ENCODE peak calls at places on chromosomes 2 and 18, in seven cellular contexts. One of them, this sample, is unnamed.

GRCh38 chr2:69716555-69717120 is 25.3 kb upstream of the ANXA4 start:
- DNase-seq in AML-193: no peak
- DNase-seq in GM23248: peak; percentile 75
- DNase-seq in neuronal stem cell: no peak
- DNase-seq in hippocampal formation: no peak
- DNase-seq in GM12891: no peak
- DNase-seq in fibroblast of mammary gland: peak; percentile 63
- DNase-seq in this sample: peak; percentile 27

GRCh38 chr18:72720116-72720515 is 147.7 kb downstream of the NETO1 start:
- DNase-seq in AML-193: no peak
- DNase-seq in fibroblast of mammary gland: no peak
- DNase-seq in GM12891: no peak
- DNase-seq in GM23248: no peak
- DNase-seq in neuronal stem cell: no peak
- DNase-seq in hippocampal formation: no peak
- DNase-seq in this sample: no peak

GRCh38 chr2:196563876-196564275 is 75.6 kb upstream of the CCDC150 start:
- DNase-seq in neuronal stem cell: no peak
- DNase-seq in hippocampal formation: no peak
- DNase-seq in AML-193: no peak
- DNase-seq in fibroblast of mammary gland: no peak
- DNase-seq in GM12891: no peak
- DNase-seq in GM23248: no peak
- DNase-seq in this sample: no peak

GRCh38 chr18:73408434-73408833 is 540.6 kb upstream of the NETO1 start:
- DNase-seq in AML-193: no peak
- DNase-seq in hippocampal formation: no peak
- DNase-seq in GM23248: no peak
- DNase-seq in GM12891: no peak
- DNase-seq in neuronal stem cell: no peak
- DNase-seq in fibroblast of mammary gland: no peak
- DNase-seq in this sample: peak; percentile 74

GRCh38 chr2:30590407-30590806 is 143.4 kb downstream of the LCLAT1 start:
- DNase-seq in AML-193: no peak
- DNase-seq in fibroblast of mammary gland: no peak
- DNase-seq in GM12891: no peak
- DNase-seq in neuronal stem cell: no peak
- DNase-seq in hippocampal formation: no peak
- DNase-seq in GM23248: no peak
- DNase-seq in this sample: no peak

GRCh38 chr2:97995734-97996624 is at the start of gene TMEM131:
- DNase-seq in AML-193: peak; percentile 88
- DNase-seq in hippocampal formation: peak; percentile 97
- DNase-seq in GM23248: peak; percentile 97
- DNase-seq in fibroblast of mammary gland: peak; percentile 91
- DNase-seq in neuronal stem cell: peak; percentile 90
- DNase-seq in GM12891: peak; percentile 81
- DNase-seq in this sample: peak; percentile 89

GRCh38 chr18:44826418-44827259 is 146.0 kb downstream of the SETBP1 start:
- DNase-seq in hippocampal formation: peak; percentile 41
- DNase-seq in GM23248: peak; percentile 88
- DNase-seq in GM12891: no peak
- DNase-seq in AML-193: no peak
- DNase-seq in neuronal stem cell: peak; percentile 23
- DNase-seq in fibroblast of mammary gland: peak; percentile 96
- DNase-seq in this sample: peak; percentile 92

GRCh38 chr2:190979906-190980629 is 33.9 kb downstream of the STAT1 start:
- DNase-seq in neuronal stem cell: no peak
- DNase-seq in GM23248: no peak
- DNase-seq in AML-193: no peak
- DNase-seq in GM12891: no peak
- DNase-seq in hippocampal formation: no peak
- DNase-seq in fibroblast of mammary gland: no peak
- DNase-seq in this sample: peak; percentile 36

GRCh38 chr2:22787745-22788144 is 597.2 kb upstream of the KLHL29 start:
- DNase-seq in neuronal stem cell: no peak
- DNase-seq in fibroblast of mammary gland: no peak
- DNase-seq in hippocampal formation: no peak
- DNase-seq in AML-193: no peak
- DNase-seq in GM12891: no peak
- DNase-seq in GM23248: no peak
- DNase-seq in this sample: no peak

GRCh38 chr2:102620367-102620766 is 1.0 kb downstream of the SLC9A2 start:
- DNase-seq in GM23248: no peak
- DNase-seq in fibroblast of mammary gland: no peak
- DNase-seq in GM12891: no peak
- DNase-seq in AML-193: no peak
- DNase-seq in hippocampal formation: no peak
- DNase-seq in neuronal stem cell: no peak
- DNase-seq in this sample: no peak

GRCh38 chr2:199463708-199464613 is 6.2 kb upstream of the SATB2 start:
- DNase-seq in neuronal stem cell: no peak
- DNase-seq in GM12891: no peak
- DNase-seq in hippocampal formation: no peak
- DNase-seq in GM23248: peak; percentile 54
- DNase-seq in AML-193: no peak
- DNase-seq in fibroblast of mammary gland: no peak
- DNase-seq in this sample: peak; percentile 18

GRCh38 chr2:16664052-16664731 is 1.4 kb downstream of the CYRIA start:
- DNase-seq in neuronal stem cell: no peak
- DNase-seq in GM23248: peak; percentile 19
- DNase-seq in GM12891: no peak
- DNase-seq in fibroblast of mammary gland: peak; percentile 84
- DNase-seq in hippocampal formation: peak; percentile 59
- DNase-seq in AML-193: peak; percentile 88
- DNase-seq in this sample: peak; percentile 31

GRCh38 chr2:102291221-102292075 is 19.9 kb upstream of the IL1RL1 start:
- DNase-seq in GM23248: no peak
- DNase-seq in GM12891: no peak
- DNase-seq in fibroblast of mammary gland: no peak
- DNase-seq in neuronal stem cell: no peak
- DNase-seq in AML-193: peak; percentile 90
- DNase-seq in hippocampal formation: no peak
- DNase-seq in this sample: peak; percentile 11

GRCh38 chr2:130342533-130343275 is at the start of gene IMP4:
- DNase-seq in hippocampal formation: peak; percentile 98
- DNase-seq in AML-193: peak; percentile 97
- DNase-seq in GM12891: peak; percentile 79
- DNase-seq in fibroblast of mammary gland: peak; percentile 100
- DNase-seq in GM23248: peak; percentile 100
- DNase-seq in neuronal stem cell: peak; percentile 96
- DNase-seq in this sample: peak; percentile 99

GRCh38 chr18:72530622-72531021 is 13.5 kb downstream of the CBLN2 start:
- DNase-seq in neuronal stem cell: no peak
- DNase-seq in GM12891: no peak
- DNase-seq in GM23248: no peak
- DNase-seq in hippocampal formation: no peak
- DNase-seq in AML-193: no peak
- DNase-seq in fibroblast of mammary gland: no peak
- DNase-seq in this sample: no peak

GRCh38 chr2:232550351-232551261 is at the start of the genes EIF4E2 and TIGD1:
- DNase-seq in GM23248: peak; percentile 97
- DNase-seq in GM12891: peak; percentile 99
- DNase-seq in neuronal stem cell: peak; percentile 91
- DNase-seq in AML-193: peak; percentile 89
- DNase-seq in fibroblast of mammary gland: peak; percentile 89
- DNase-seq in hippocampal formation: peak; percentile 95
- DNase-seq in this sample: peak; percentile 90

GRCh38 chr18:2568129-2568528 is 3.2 kb downstream of the METTL4 start:
- DNase-seq in GM23248: no peak
- DNase-seq in AML-193: no peak
- DNase-seq in hippocampal formation: no peak
- DNase-seq in neuronal stem cell: no peak
- DNase-seq in fibroblast of mammary gland: no peak
- DNase-seq in GM12891: no peak
- DNase-seq in this sample: no peak

GRCh38 chr2:164514491-164514890 is 106.8 kb downstream of the GRB14 start:
- DNase-seq in GM23248: peak; percentile 5
- DNase-seq in neuronal stem cell: no peak
- DNase-seq in fibroblast of mammary gland: peak; percentile 8
- DNase-seq in AML-193: no peak
- DNase-seq in hippocampal formation: no peak
- DNase-seq in GM12891: no peak
- DNase-seq in this sample: peak; percentile 60

GRCh38 chr2:44934521-44934961 is 7.0 kb upstream of the SIX3 start:
- DNase-seq in fibroblast of mammary gland: no peak
- DNase-seq in hippocampal formation: no peak
- DNase-seq in neuronal stem cell: no peak
- DNase-seq in GM23248: no peak
- DNase-seq in GM12891: no peak
- DNase-seq in AML-193: no peak
- DNase-seq in this sample: no peak

GRCh38 chr2:69111036-69111435 is 98.1 kb downstream of the ANTXR1 start:
- DNase-seq in AML-193: no peak
- DNase-seq in neuronal stem cell: no peak
- DNase-seq in hippocampal formation: no peak
- DNase-seq in fibroblast of mammary gland: no peak
- DNase-seq in GM23248: no peak
- DNase-seq in GM12891: no peak
- DNase-seq in this sample: no peak

GRCh38 chr2:98393354-98393753 is 47.1 kb downstream of the CNGA3 start:
- DNase-seq in neuronal stem cell: no peak
- DNase-seq in AML-193: no peak
- DNase-seq in fibroblast of mammary gland: no peak
- DNase-seq in hippocampal formation: no peak
- DNase-seq in GM23248: no peak
- DNase-seq in GM12891: no peak
- DNase-seq in this sample: no peak

GRCh38 chr2:109118321-109118720 is 10.7 kb upstream of the SH3RF3 start:
- DNase-seq in hippocampal formation: no peak
- DNase-seq in fibroblast of mammary gland: no peak
- DNase-seq in GM23248: no peak
- DNase-seq in AML-193: no peak
- DNase-seq in GM12891: no peak
- DNase-seq in neuronal stem cell: no peak
- DNase-seq in this sample: no peak

GRCh38 chr2:29293830-29294438 is 178.7 kb downstream of the CLIP4 start:
- DNase-seq in hippocampal formation: no peak
- DNase-seq in GM23248: peak; percentile 46
- DNase-seq in AML-193: no peak
- DNase-seq in neuronal stem cell: peak; percentile 70
- DNase-seq in GM12891: peak; percentile 14
- DNase-seq in fibroblast of mammary gland: peak; percentile 27
- DNase-seq in this sample: peak; percentile 15

GRCh38 chr2:238434846-238435751 is 8.4 kb downstream of the ASB1 start:
- DNase-seq in AML-193: no peak
- DNase-seq in hippocampal formation: no peak
- DNase-seq in neuronal stem cell: no peak
- DNase-seq in GM12891: no peak
- DNase-seq in fibroblast of mammary gland: no peak
- DNase-seq in GM23248: no peak
- DNase-seq in this sample: no peak

GRCh38 chr2:226799211-226799975 is at the start of gene IRS1:
- DNase-seq in neuronal stem cell: peak; percentile 80
- DNase-seq in hippocampal formation: peak; percentile 51
- DNase-seq in GM12891: peak; percentile 50
- DNase-seq in AML-193: peak; percentile 14
- DNase-seq in GM23248: peak; percentile 89
- DNase-seq in fibroblast of mammary gland: peak; percentile 69
- DNase-seq in this sample: peak; percentile 76

This sample was measured in M059J.